ENCODE peak calls at places on chromosome 17, in six cellular contexts. A is IMR-90, L is mesenchymal stem cell, E is H9, K is trophoblast cell, P is H1. I is an unnamed sample.

GRCh38 chr17:73663614-73664013 is 19.4 kb upstream of the SDK2 start:
- DNase-seq in A (no peak), L (no peak), E (no peak), K (peak), P (no peak), I (no peak)

GRCh38 chr17:82300228-82300627 is 17.2 kb downstream of the CD7 start:
- DNase-seq in A (no peak), L (no peak), E (no peak), K (no peak), P (no peak), I (no peak)

GRCh38 chr17:67139784-67140665 is 95.7 kb downstream of the CACNG1 start:
- DNase-seq in A (peak), L (peak), E (peak), K (peak), P (no peak), I (no peak)

GRCh38 chr17:18145811-18146210 is 37.3 kb downstream of the MYO15A start:
- DNase-seq in A (no peak), L (no peak), E (no peak), K (no peak), P (no peak), I (no peak)

GRCh38 chr17:65097110-65097509 is 40.1 kb upstream of the RGS9 start:
- DNase-seq in A (no peak), L (no peak), E (no peak), K (peak), P (no peak), I (no peak)

GRCh38 chr17:63649813-63650212 is 27.6 kb downstream of the MAP3K3 start:
- DNase-seq in A (no peak), L (no peak), E (no peak), K (no peak), P (no peak), I (no peak)

GRCh38 chr17:59666235-59666634 is 41.0 kb downstream of the PTRH2 start:
- DNase-seq in A (no peak), L (no peak), E (no peak), K (no peak), P (no peak), I (no peak)

GRCh38 chr17:59722623-59723022 is 15.2 kb downstream of the VMP1 start:
- DNase-seq in A (no peak), L (no peak), E (no peak), K (no peak), P (no peak), I (no peak)

GRCh38 chr17:77959926-77960521 is 1.5 kb downstream of the TNRC6C start:
- DNase-seq in A (peak), L (peak), E (peak), K (no peak), P (no peak), I (peak)

GRCh38 chr17:73028311-73028755 is 64.2 kb downstream of the SLC39A11 start:
- DNase-seq in A (peak), L (peak), E (no peak), K (no peak), P (no peak), I (no peak)

GRCh38 chr17:746783-747629 is 5.1 kb downstream of the GEMIN4 start:
- DNase-seq in A (no peak), L (no peak), E (no peak), K (no peak), P (no peak), I (no peak)

GRCh38 chr17:74760404-74761105 is 12.1 kb downstream of the NHERF1 start:
- DNase-seq in A (no peak), L (no peak), E (no peak), K (no peak), P (no peak), I (no peak)

GRCh38 chr17:58396173-58396572 is 21.2 kb downstream of the RNF43 start:
- DNase-seq in A (no peak), L (no peak), E (no peak), K (no peak), P (no peak), I (no peak)

GRCh38 chr17:77721823-77722160 is 236.7 kb upstream of the TNRC6C start:
- DNase-seq in A (no peak), L (no peak), E (peak), K (no peak), P (no peak), I (no peak)

GRCh38 chr17:65865715-65866425 is 304.4 kb upstream of the AXIN2 start:
- DNase-seq in A (no peak), L (no peak), E (no peak), K (no peak), P (no peak), I (no peak)

GRCh38 chr17:81434681-81435417 is 39.6 kb downstream of the BAHCC1 start:
- DNase-seq in A (no peak), L (no peak), E (no peak), K (no peak), P (no peak), I (no peak)

GRCh38 chr17:81902023-81902652 is at the start of gene NPB:
- DNase-seq in A (no peak), L (peak), E (no peak), K (peak), P (peak), I (no peak)

GRCh38 chr17:39863918-39864746 is at the start of gene IKZF3:
- DNase-seq in A (peak), L (peak), E (peak), K (peak), P (peak), I (peak)

GRCh38 chr17:32876414-32877163 is at the start of gene MYO1D:
- DNase-seq in A (no peak), L (no peak), E (peak), K (peak), P (peak), I (peak)

GRCh38 chr17:75615301-75615700 is 17.9 kb upstream of the SMIM5 start:
- DNase-seq in A (no peak), L (no peak), E (peak), K (no peak), P (no peak), I (no peak)

GRCh38 chr17:42849451-42850157 is 1.4 kb upstream of the AOC3 start:
- DNase-seq in A (no peak), L (no peak), E (no peak), K (no peak), P (no peak), I (no peak)

GRCh38 chr17:66904760-66905637 is 59.5 kb upstream of the CACNG4 start:
- DNase-seq in A (peak), L (peak), E (no peak), K (no peak), P (no peak), I (no peak)

GRCh38 chr17:79950711-79951110 is 85.0 kb downstream of the TBC1D16 start:
- DNase-seq in A (no peak), L (no peak), E (peak), K (no peak), P (no peak), I (peak)

GRCh38 chr17:63358111-63358839 is 87.8 kb downstream of the CYB561 start:
- DNase-seq in A (peak), L (peak), E (no peak), K (no peak), P (no peak), I (no peak)

GRCh38 chr17:27466748-27467375 is 10.6 kb downstream of the KSR1 start:
- DNase-seq in A (no peak), L (no peak), E (no peak), K (peak), P (no peak), I (no peak)

GRCh38 chr17:81486174-81486810 is 26.3 kb downstream of the ACTG1 start:
- DNase-seq in A (no peak), L (no peak), E (no peak), K (no peak), P (no peak), I (no peak)

GRCh38 chr17:55620945-55621344 is 101.7 kb downstream of the TMEM100 start:
- DNase-seq in A (no peak), L (no peak), E (no peak), K (no peak), P (no peak), I (no peak)

GRCh38 chr17:28912938-28913333 is 10.1 kb upstream of the DHRS13 start:
- DNase-seq in A (no peak), L (no peak), E (no peak), K (no peak), P (no peak), I (no peak)

GRCh38 chr17:38533706-38534497 is 71.8 kb downstream of the SRCIN1 start:
- DNase-seq in A (no peak), L (no peak), E (no peak), K (no peak), P (no peak), I (no peak)

GRCh38 chr17:77958716-77959215 is 263 bp downstream of the TNRC6C start:
- DNase-seq in A (no peak), L (no peak), E (no peak), K (no peak), P (no peak), I (no peak)

GRCh38 chr17:2940352-2940751 is 123.1 kb downstream of the OR1D5 start:
- DNase-seq in A (no peak), L (no peak), E (peak), K (no peak), P (no peak), I (no peak)

GRCh38 chr17:48541574-48542113 is 3.3 kb downstream of the HOXB2 start:
- DNase-seq in A (peak), L (peak), E (peak), K (peak), P (peak), I (no peak)

GRCh38 chr17:59572301-59572924 is 7.0 kb downstream of the DHX40 start:
- DNase-seq in A (peak), L (peak), E (no peak), K (no peak), P (no peak), I (no peak)

GRCh38 chr17:21400816-21401593 is 24.8 kb downstream of the KCNJ12 start:
- DNase-seq in A (no peak), L (no peak), E (no peak), K (no peak), P (no peak), I (no peak)

GRCh38 chr17:36641331-36641876 is 40.0 kb downstream of the MRM1 start:
- DNase-seq in A (no peak), L (no peak), E (peak), K (no peak), P (peak), I (no peak)

GRCh38 chr17:36643086-36643685 is 41.8 kb downstream of the MRM1 start:
- DNase-seq in A (no peak), L (no peak), E (no peak), K (no peak), P (no peak), I (no peak)

GRCh38 chr17:36640836-36641235 is 39.5 kb downstream of the MRM1 start:
- DNase-seq in A (no peak), L (no peak), E (no peak), K (no peak), P (no peak), I (no peak)

GRCh38 chr17:36640346-36640745 is 39.0 kb downstream of the MRM1 start:
- DNase-seq in A (no peak), L (no peak), E (no peak), K (no peak), P (no peak), I (no peak)

GRCh38 chr17:36641877-36642845 is 40.8 kb downstream of the MRM1 start:
- DNase-seq in A (no peak), L (no peak), E (peak), K (no peak), P (no peak), I (no peak)
- H4K91ac ChIP-seq in A (no peak), L (no peak), E (no peak), K (no peak), P (no peak), I (no peak)

GRCh38 chr17:9943343-9943742 is 38.3 kb upstream of the RCVRN start:
- DNase-seq in A (no peak), L (no peak), E (no peak), K (no peak), P (no peak), I (no peak)

GRCh38 chr17:9951803-9952202 is 46.7 kb upstream of the RCVRN start:
- DNase-seq in A (no peak), L (no peak), E (no peak), K (no peak), P (no peak), I (no peak)

DNA sequence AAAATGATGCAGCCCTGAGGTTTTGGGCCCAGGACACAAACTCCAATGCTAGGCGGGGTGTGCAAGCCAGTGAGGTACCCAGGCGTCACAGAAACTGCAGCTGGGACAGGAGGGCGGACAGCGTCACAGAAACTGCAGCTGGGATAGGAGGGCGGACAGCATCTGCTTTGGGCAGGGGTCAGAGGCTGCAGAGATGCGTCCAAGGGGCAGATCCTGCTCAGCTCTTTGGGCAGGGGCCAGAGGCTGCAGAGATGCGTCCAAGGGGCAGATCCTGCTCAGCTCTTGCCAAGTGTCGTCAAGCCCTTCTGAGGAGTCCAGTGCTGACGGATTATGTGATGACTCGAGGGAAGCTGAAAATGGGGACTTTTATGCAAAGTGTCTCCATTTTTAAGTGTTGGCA is 43.9 kb upstream of the RCVRN start:
- DNase-seq in A (no peak), L (no peak), E (no peak), K (no peak), P (no peak), I (no peak)
- H4K91ac ChIP-seq in A (no peak), L (no peak), E (no peak), K (no peak), P (no peak), I (no peak)

GRCh38 chr17:3946711-3947235 is 17.5 kb downstream of the ATP2A3 start:
- DNase-seq in A (no peak), L (no peak), E (no peak), K (no peak), P (no peak), I (no peak)
- H4K91ac ChIP-seq in A (no peak), L (no peak), E (no peak), K (no peak), P (no peak), I (no peak)

GRCh38 chr17:15263206-15263579 is 1.9 kb downstream of the PMP22 start:
- DNase-seq in A (peak), L (peak), E (no peak), K (peak), P (no peak), I (peak)

GRCh38 chr17:15263680-15264079 is 1.4 kb downstream of the PMP22 start:
- DNase-seq in A (no peak), L (no peak), E (peak), K (no peak), P (no peak), I (no peak)

GRCh38 chr17:15266325-15266950 is 1.3 kb upstream of the PMP22 start:
- DNase-seq in A (no peak), L (no peak), E (no peak), K (no peak), P (peak), I (no peak)

GRCh38 chr17:15265131-15265530 is at the start of gene PMP22:
- DNase-seq in A (no peak), L (no peak), E (peak), K (no peak), P (no peak), I (no peak)

DNA sequence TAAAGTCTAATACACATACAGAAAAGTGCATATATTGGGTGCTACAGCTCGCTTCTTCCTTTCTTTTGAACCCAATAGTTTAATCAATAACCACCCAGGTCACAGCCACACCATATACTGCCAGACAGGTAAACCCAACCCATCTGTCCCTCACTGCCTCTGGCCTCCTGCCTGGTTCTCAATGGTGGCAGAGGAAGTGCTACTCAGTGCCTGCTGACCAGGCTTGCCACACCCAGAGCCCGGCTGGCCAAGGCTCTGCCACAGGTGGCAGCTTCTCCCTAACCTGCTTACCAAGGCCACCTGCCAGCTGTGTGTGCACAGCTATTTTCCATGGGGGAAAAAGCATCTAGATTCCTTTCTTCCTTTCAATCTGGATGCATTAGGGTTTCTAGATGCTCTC is 584 bp downstream of the PMP22 start:
- DNase-seq in A (no peak), L (no peak), E (peak), K (no peak), P (no peak), I (no peak)
- H4K91ac ChIP-seq in A (no peak), L (peak), E (no peak), K (no peak), P (no peak), I (no peak)

GRCh38 chr17:16953841-16954240 is 18.1 kb downstream of the TNFRSF13B start:
- DNase-seq in A (no peak), L (no peak), E (no peak), K (no peak), P (peak), I (no peak)
- H4K91ac ChIP-seq in A (no peak), L (no peak), E (no peak), K (no peak), P (no peak), I (no peak)

GRCh38 chr17:44236444-44236991 is 17.0 kb upstream of the UBTF start:
- DNase-seq in A (no peak), L (no peak), E (no peak), K (no peak), P (no peak), I (no peak)

GRCh38 chr17:44232061-44232460 is 12.6 kb upstream of the UBTF start:
- DNase-seq in A (no peak), L (no peak), E (no peak), K (no peak), P (no peak), I (no peak)

GRCh38 chr17:44233582-44233981 is 14.1 kb upstream of the UBTF start:
- DNase-seq in A (no peak), L (no peak), E (no peak), K (no peak), P (no peak), I (no peak)

GRCh38 chr17:44230139-44230695 is 10.7 kb upstream of the UBTF start:
- DNase-seq in A (no peak), L (no peak), E (no peak), K (no peak), P (no peak), I (no peak)

DNA sequence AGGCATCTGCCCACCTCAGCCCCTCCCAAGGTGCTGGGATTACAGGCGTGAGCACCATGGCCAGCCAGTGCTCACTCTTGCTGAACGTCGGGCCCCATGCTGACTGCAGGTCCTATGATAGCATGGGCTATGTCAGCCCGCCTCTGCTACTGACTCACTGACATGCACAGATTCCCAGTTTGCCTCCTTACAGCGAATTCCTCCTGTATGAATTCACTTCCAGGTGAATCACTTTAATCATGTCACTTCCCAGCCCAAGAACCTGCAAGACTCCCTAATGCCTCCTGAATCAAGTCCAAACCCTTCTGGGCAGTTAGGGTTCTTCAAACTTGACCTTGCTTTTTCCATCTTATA is 16.1 kb upstream of the UBTF start:
- DNase-seq in A (peak), L (no peak), E (no peak), K (peak), P (no peak), I (no peak)
- H4K91ac ChIP-seq in A (no peak), L (no peak), E (no peak), K (no peak), P (no peak), I (no peak)

DNA sequence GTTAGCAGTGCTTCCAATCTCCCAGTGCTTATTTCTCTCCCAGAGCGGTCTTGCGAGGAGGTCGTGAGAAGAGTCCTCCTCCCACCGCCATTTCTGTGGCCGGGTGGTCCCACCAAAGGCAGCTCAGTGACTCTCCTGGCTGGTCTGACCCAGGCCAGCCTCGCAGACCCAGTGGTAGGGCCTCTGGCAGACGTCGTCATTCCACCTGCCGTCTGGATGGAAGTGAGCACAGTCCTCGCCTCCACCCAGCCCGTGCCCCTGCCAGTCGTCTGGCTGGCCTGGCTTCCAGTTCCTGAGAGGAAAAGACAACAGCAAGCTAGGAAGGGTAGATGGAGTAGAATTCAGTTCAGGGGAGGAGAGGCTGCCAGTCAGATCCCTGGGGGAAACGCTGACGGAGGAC is 5.1 kb downstream of the CLEC10A start:
- DNase-seq in A (no peak), L (no peak), E (no peak), K (no peak), P (no peak), I (no peak)
- H4K91ac ChIP-seq in A (no peak), L (no peak), E (no peak), K (no peak), P (no peak), I (no peak)

GRCh38 chr17:46122486-46122871 is 70.8 kb downstream of the KANSL1 start:
- DNase-seq in A (no peak), L (no peak), E (no peak), K (peak), P (no peak), I (no peak)

GRCh38 chr17:46120078-46120477 is 73.2 kb downstream of the KANSL1 start:
- DNase-seq in A (no peak), L (no peak), E (no peak), K (no peak), P (no peak), I (no peak)

GRCh38 chr17:46123607-46124006 is 69.6 kb downstream of the KANSL1 start:
- DNase-seq in A (no peak), L (no peak), E (no peak), K (no peak), P (no peak), I (no peak)

GRCh38 chr17:46121165-46121764 is 72.0 kb downstream of the KANSL1 start:
- DNase-seq in A (no peak), L (no peak), E (no peak), K (no peak), P (no peak), I (no peak)

GRCh38 chr17:46121841-46122485 is 71.3 kb downstream of the KANSL1 start:
- DNase-seq in A (no peak), L (no peak), E (no peak), K (peak), P (no peak), I (no peak)
- H4K91ac ChIP-seq in A (no peak), L (no peak), E (no peak), K (no peak), P (no peak), I (no peak)